ENCODE peak calls at places on chromosomes 13 and 19, in nine cellular contexts. U, O, C, A, L, T, S, E and G are unnamed samples.

GRCh38 chr13:20487927-20488326 is 37.7 kb downstream of the CRYL1 start:
- DNase-seq in U (no peak), O (no peak), C (no peak), A (peak; percentile 9), L (no peak), T (no peak), S (no peak), E (no peak), G (peak; percentile 49)

GRCh38 chr19:30446844-30447243 is 74.7 kb downstream of the ZNF536 start:
- DNase-seq in U (no peak), O (no peak), C (no peak), A (no peak), L (no peak), T (no peak), S (no peak), E (no peak), G (peak; percentile 49)

GRCh38 chr13:49457221-49457620 is 13.1 kb downstream of the SETDB2 start:
- DNase-seq in U (no peak), O (no peak), C (no peak), A (no peak), L (no peak), T (no peak), S (no peak), E (no peak), G (peak; percentile 71)

GRCh38 chr19:4889034-4889825 is 13.5 kb downstream of the ARRDC5 start:
- DNase-seq in U (no peak), O (peak; percentile 31), C (peak; percentile 63), A (no peak), L (no peak), T (no peak), S (no peak), E (no peak), G (peak; percentile 46)

GRCh38 chr19:29807870-29808405 is 3.9 kb upstream of the CCNE1 start:
- DNase-seq in U (no peak), O (no peak), C (no peak), A (no peak), L (no peak), T (no peak), S (no peak), E (no peak), G (no peak)

GRCh38 chr13:21076265-21076653 is 14.9 kb upstream of the LATS2 start:
- DNase-seq in U (no peak), O (no peak), C (no peak), A (no peak), L (no peak), T (no peak), S (no peak), E (no peak), G (no peak)

GRCh38 chr13:97174638-97175037 is 47.5 kb upstream of the MBNL2 start:
- DNase-seq in U (no peak), O (no peak), C (no peak), A (no peak), L (no peak), T (no peak), S (no peak), E (no peak), G (no peak)

GRCh38 chr19:39296906-39297305 is 699 bp downstream of the IFNL1 start:
- DNase-seq in U (no peak), O (no peak), C (no peak), A (no peak), L (no peak), T (no peak), S (no peak), E (no peak), G (no peak)

GRCh38 chr19:41161903-41162302 is 31.1 kb upstream of the CYP2S1 start:
- DNase-seq in U (peak; percentile 15), O (no peak), C (no peak), A (no peak), L (no peak), T (no peak), S (no peak), E (no peak), G (no peak)

GRCh38 chr13:74027161-74027779 is 106.9 kb downstream of the KLF12 start:
- DNase-seq in U (no peak), O (no peak), C (no peak), A (no peak), L (no peak), T (no peak), S (no peak), E (no peak), G (no peak)

GRCh38 chr19:5083547-5083965 is 114.6 kb downstream of the KDM4B start:
- DNase-seq in U (no peak), O (peak; percentile 76), C (peak; percentile 53), A (no peak), L (no peak), T (no peak), S (no peak), E (no peak), G (no peak)

GRCh38 chr13:70415141-70415540 is 306.9 kb upstream of the KLHL1 start:
- DNase-seq in U (no peak), O (no peak), C (no peak), A (no peak), L (no peak), T (no peak), S (peak; percentile 30), E (no peak), G (no peak)

GRCh38 chr19:8017808-8018207 is 12.4 kb upstream of the ELAVL1 start:
- DNase-seq in U (no peak), O (no peak), C (no peak), A (no peak), L (no peak), T (peak; percentile 25), S (peak; percentile 69), E (no peak), G (no peak)
- TF ChIP-seq CTCF in U (peak; percentile 16), O (no peak), C (no peak), A (peak; percentile 19), L (peak; percentile 54), T (no peak), S (no peak), E (peak; percentile 17), G (no peak)

DNA sequence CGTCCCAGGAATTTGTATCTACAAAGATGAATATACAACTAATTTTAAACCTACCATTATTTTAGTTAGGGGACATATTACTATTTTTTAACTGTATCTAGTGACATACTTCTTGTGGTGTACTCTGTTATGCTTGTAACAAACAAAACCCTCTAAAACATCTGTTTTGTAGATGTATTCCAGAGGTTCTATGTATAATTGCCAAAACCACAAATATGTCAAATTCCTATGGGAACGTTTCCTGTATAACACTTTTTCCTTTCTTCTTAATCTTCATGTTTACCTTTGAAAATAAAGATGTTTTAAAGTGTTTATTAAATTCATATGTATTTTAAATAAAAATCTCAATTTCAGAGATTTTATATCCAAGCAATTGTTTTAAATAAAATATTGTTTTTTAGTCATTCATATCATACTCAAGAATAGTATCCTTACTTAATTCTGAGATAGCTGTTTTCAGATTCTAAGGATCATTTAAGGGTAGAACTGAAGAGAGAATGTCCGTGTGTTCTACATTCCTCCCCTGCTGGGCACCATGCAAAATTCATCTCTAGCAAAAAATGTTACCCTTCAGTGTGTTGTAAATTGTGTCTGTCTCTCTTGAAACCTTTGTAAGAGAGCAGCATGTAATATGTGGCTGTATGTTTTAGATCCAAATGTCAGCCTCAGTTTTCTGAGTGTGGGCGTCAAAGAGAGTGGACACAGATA is 1327.7 kb downstream of the EFNB2 start:
- DNase-seq in U (no peak), O (peak; percentile 27), C (no peak), A (no peak), L (no peak), T (no peak), S (no peak), E (no peak), G (no peak)
- TF ChIP-seq CTCF in U (peak; percentile 25), O (no peak), C (peak; percentile 16), A (no peak), L (peak; percentile 50), T (no peak), S (no peak), E (peak; percentile 10), G (no peak)

GRCh38 chr19:2957160-2957559 is 12.4 kb upstream of the ZNF77 start:
- DNase-seq in U (no peak), O (no peak), C (no peak), A (no peak), L (no peak), T (no peak), S (no peak), E (no peak), G (no peak)

GRCh38 chr19:2949939-2950285 is 5.1 kb upstream of the ZNF77 start:
- DNase-seq in U (peak; percentile 72), O (peak; percentile 79), C (peak; percentile 71), A (no peak), L (no peak), T (no peak), S (no peak), E (peak; percentile 79), G (peak; percentile 7)

GRCh38 chr19:2950286-2951124 is 5.7 kb upstream of the ZNF77 start:
- DNase-seq in U (peak; percentile 100), O (peak; percentile 100), C (peak; percentile 100), A (peak; percentile 99), L (peak; percentile 100), T (peak; percentile 99), S (peak; percentile 100), E (peak; percentile 100), G (peak; percentile 99)

GRCh38 chr19:2952953-2953481 is 8.2 kb upstream of the ZNF77 start:
- DNase-seq in U (no peak), O (peak; percentile 32), C (no peak), A (no peak), L (no peak), T (no peak), S (peak; percentile 85), E (no peak), G (peak; percentile 26)
- TF ChIP-seq CTCF in U (no peak), O (no peak), C (no peak), A (no peak), L (peak; percentile 28), T (no peak), S (no peak), E (no peak), G (peak; percentile 34)

DNA sequence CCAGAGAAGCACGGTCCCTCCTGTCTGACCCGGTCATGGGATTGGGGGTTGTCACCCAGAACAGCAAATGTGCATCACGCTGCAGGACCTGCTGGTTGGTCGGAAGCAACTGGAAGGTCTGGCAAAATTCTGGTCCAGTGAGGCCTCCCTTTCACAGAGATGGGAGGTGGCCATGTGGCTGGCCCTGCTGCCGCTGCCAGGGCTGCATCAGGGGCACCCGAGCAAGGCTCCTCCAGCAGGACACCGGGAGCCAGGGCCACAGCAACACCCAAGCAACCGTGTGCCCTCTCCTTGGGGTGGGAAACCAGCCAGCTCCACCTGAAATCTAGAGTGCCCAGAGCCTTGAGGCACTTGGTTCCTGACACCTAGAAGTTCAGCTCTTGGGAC is 11.5 kb upstream of the GAS6 start:
- DNase-seq in U (no peak), O (no peak), C (no peak), A (no peak), L (no peak), T (no peak), S (no peak), E (no peak), G (no peak)
- TF ChIP-seq CTCF in U (no peak), O (no peak), C (no peak), A (no peak), L (no peak), T (no peak), S (no peak), E (no peak), G (no peak)

GRCh38 chr19:38224014-38224862 is at the start of gene DPF1:
- DNase-seq in U (peak; percentile 95), O (peak; percentile 68), C (peak; percentile 64), A (peak; percentile 31), L (peak; percentile 86), T (peak; percentile 64), S (no peak), E (peak; percentile 92), G (peak; percentile 48)
- TF ChIP-seq CTCF in U (peak; percentile 17), O (peak; percentile 10), C (peak; percentile 12), A (no peak), L (peak; percentile 50), T (no peak), S (no peak), E (peak; percentile 10), G (peak; percentile 4)